ENCODE peak calls at places on chromosomes 4 and X, in nine cellular contexts. One of them, this sample, is unnamed.

GRCh38 chr4:15373363-15373762 is 54.5 kb upstream of the C1QTNF7 start:
- DNase-seq in IMR-90: peak
- DNase-seq in RWPE2: no peak
- DNase-seq in H9: no peak
- DNase-seq in left ventricle myocardium inferior: no peak
- DNase-seq in hepatocyte: no peak
- DNase-seq in cardiac fibroblast: no peak
- DNase-seq in GM20000: no peak
- DNase-seq in GM10248: no peak
- DNase-seq in this sample: no peak

GRCh38 chrX:103063918-103064434 is at the start of gene BEX1:
- DNase-seq in H9: peak
- DNase-seq in hepatocyte: peak
- DNase-seq in cardiac fibroblast: peak
- DNase-seq in GM10248: no peak
- DNase-seq in GM20000: no peak
- DNase-seq in IMR-90: no peak
- DNase-seq in RWPE2: peak
- DNase-seq in left ventricle myocardium inferior: no peak
- DNase-seq in this sample: peak

GRCh38 chr4:147535161-147535560 is 54.3 kb downstream of the EDNRA start:
- DNase-seq in left ventricle myocardium inferior: no peak
- DNase-seq in IMR-90: no peak
- DNase-seq in cardiac fibroblast: no peak
- DNase-seq in RWPE2: no peak
- DNase-seq in hepatocyte: no peak
- DNase-seq in GM10248: no peak
- DNase-seq in GM20000: no peak
- DNase-seq in H9: no peak
- DNase-seq in this sample: no peak

GRCh38 chr4:172998527-172999469 is 169.8 kb upstream of the GALNT7 start:
- DNase-seq in IMR-90: peak
- DNase-seq in H9: no peak
- DNase-seq in cardiac fibroblast: peak
- DNase-seq in left ventricle myocardium inferior: no peak
- DNase-seq in hepatocyte: no peak
- DNase-seq in GM10248: no peak
- DNase-seq in GM20000: no peak
- DNase-seq in RWPE2: no peak
- DNase-seq in this sample: peak

GRCh38 chrX:132127748-132128147 is at the start of gene FRMD7:
- DNase-seq in IMR-90: no peak
- DNase-seq in hepatocyte: no peak
- DNase-seq in GM10248: no peak
- DNase-seq in H9: no peak
- DNase-seq in cardiac fibroblast: peak
- DNase-seq in GM20000: no peak
- DNase-seq in RWPE2: no peak
- DNase-seq in left ventricle myocardium inferior: no peak
- DNase-seq in this sample: no peak

GRCh38 chr4:24010573-24010972 is 120.7 kb upstream of the PPARGC1A start:
- DNase-seq in H9: no peak
- DNase-seq in hepatocyte: no peak
- DNase-seq in GM20000: no peak
- DNase-seq in cardiac fibroblast: no peak
- DNase-seq in RWPE2: no peak
- DNase-seq in IMR-90: no peak
- DNase-seq in GM10248: no peak
- DNase-seq in left ventricle myocardium inferior: no peak
- DNase-seq in this sample: no peak

GRCh38 chrX:2703991-2704369 is 12.9 kb downstream of the CD99 start:
- DNase-seq in cardiac fibroblast: peak
- DNase-seq in IMR-90: no peak
- DNase-seq in left ventricle myocardium inferior: peak
- DNase-seq in GM20000: no peak
- DNase-seq in GM10248: no peak
- DNase-seq in H9: no peak
- DNase-seq in RWPE2: no peak
- DNase-seq in hepatocyte: no peak
- DNase-seq in this sample: peak

GRCh38 chr4:151841107-151841506 is 80.3 kb upstream of the GATB start:
- DNase-seq in IMR-90: no peak
- DNase-seq in H9: no peak
- DNase-seq in GM10248: no peak
- DNase-seq in cardiac fibroblast: no peak
- DNase-seq in hepatocyte: no peak
- DNase-seq in left ventricle myocardium inferior: no peak
- DNase-seq in GM20000: no peak
- DNase-seq in RWPE2: no peak
- DNase-seq in this sample: no peak

GRCh38 chr4:52051615-52052474 is 741 bp downstream of the SPATA18 start:
- DNase-seq in IMR-90: peak
- DNase-seq in GM20000: peak
- DNase-seq in H9: peak
- DNase-seq in hepatocyte: peak
- DNase-seq in GM10248: peak
- DNase-seq in RWPE2: peak
- DNase-seq in cardiac fibroblast: peak
- DNase-seq in left ventricle myocardium inferior: peak
- DNase-seq in this sample: peak

GRCh38 chr4:7127591-7127990 is 59.7 kb upstream of the GRPEL1 start:
- DNase-seq in IMR-90: no peak
- DNase-seq in hepatocyte: no peak
- DNase-seq in GM20000: no peak
- DNase-seq in cardiac fibroblast: no peak
- DNase-seq in GM10248: no peak
- DNase-seq in left ventricle myocardium inferior: no peak
- DNase-seq in RWPE2: no peak
- DNase-seq in H9: no peak
- DNase-seq in this sample: no peak
- TF ChIP-seq CTCF in IMR-90: no peak
- TF ChIP-seq CTCF in hepatocyte: no peak
- TF ChIP-seq CTCF in GM20000: no peak
- TF ChIP-seq CTCF in cardiac fibroblast: no peak
- TF ChIP-seq CTCF in GM10248: no peak
- TF ChIP-seq CTCF in left ventricle myocardium inferior: no peak
- TF ChIP-seq CTCF in RWPE2: no peak
- TF ChIP-seq CTCF in H9: no peak
- TF ChIP-seq CTCF in this sample: no peak

GRCh38 chr4:8862800-8863758 is 8.6 kb downstream of the HMX1 start:
- DNase-seq in H9: no peak
- DNase-seq in hepatocyte: no peak
- DNase-seq in GM20000: no peak
- DNase-seq in cardiac fibroblast: no peak
- DNase-seq in IMR-90: no peak
- DNase-seq in left ventricle myocardium inferior: no peak
- DNase-seq in GM10248: no peak
- DNase-seq in RWPE2: no peak
- DNase-seq in this sample: no peak

GRCh38 chr4:8860096-8860891 is 11.3 kb downstream of the HMX1 start:
- DNase-seq in IMR-90: no peak
- DNase-seq in left ventricle myocardium inferior: no peak
- DNase-seq in RWPE2: no peak
- DNase-seq in GM10248: no peak
- DNase-seq in hepatocyte: no peak
- DNase-seq in cardiac fibroblast: no peak
- DNase-seq in GM20000: no peak
- DNase-seq in H9: no peak
- DNase-seq in this sample: no peak

GRCh38 chr4:8862334-8862733 is 9.3 kb downstream of the HMX1 start:
- DNase-seq in cardiac fibroblast: no peak
- DNase-seq in GM10248: no peak
- DNase-seq in GM20000: no peak
- DNase-seq in RWPE2: no peak
- DNase-seq in H9: no peak
- DNase-seq in IMR-90: no peak
- DNase-seq in hepatocyte: no peak
- DNase-seq in left ventricle myocardium inferior: no peak
- DNase-seq in this sample: no peak

GRCh38 chr4:8860892-8861575 is 10.6 kb downstream of the HMX1 start:
- DNase-seq in H9: peak
- DNase-seq in cardiac fibroblast: no peak
- DNase-seq in GM10248: no peak
- DNase-seq in RWPE2: no peak
- DNase-seq in left ventricle myocardium inferior: no peak
- DNase-seq in GM20000: peak
- DNase-seq in IMR-90: no peak
- DNase-seq in hepatocyte: no peak
- DNase-seq in this sample: no peak

DNA sequence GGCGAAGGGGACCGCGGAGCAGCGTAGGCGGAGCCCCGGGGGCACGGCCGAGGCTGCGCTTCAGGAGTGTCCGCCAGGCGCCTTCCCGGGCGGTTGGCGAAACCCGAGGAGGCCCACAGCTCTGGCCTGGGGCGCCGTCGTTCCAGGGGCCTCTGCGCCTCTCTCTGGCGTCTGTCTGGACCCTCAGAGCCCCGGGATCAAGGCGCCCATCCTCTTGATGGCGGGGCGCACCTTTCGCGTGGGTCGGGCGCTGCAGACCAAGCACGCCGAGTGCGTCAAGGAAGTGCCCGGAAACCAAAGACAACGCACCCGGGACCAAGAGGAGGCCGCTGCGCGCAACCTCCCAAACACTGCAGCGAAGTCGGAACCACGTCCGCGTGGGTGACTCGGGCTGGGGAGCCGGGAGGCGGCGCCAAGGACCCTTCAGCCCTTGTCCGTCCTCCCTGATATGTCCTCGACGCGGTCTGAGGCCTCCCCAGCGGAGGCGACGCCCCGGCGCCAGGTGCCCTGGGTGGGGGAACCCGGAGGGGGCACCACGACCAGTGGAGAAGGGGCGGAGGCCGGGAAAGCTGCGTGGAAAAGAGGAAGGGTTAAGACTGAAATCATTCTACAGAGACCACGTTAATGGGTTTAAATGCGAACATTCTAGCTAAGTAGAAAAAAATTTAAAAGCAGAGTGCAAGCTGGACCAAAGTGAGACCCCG is 9.9 kb downstream of the HMX1 start:
- DNase-seq in H9: peak
- DNase-seq in IMR-90: no peak
- DNase-seq in GM20000: no peak
- DNase-seq in left ventricle myocardium inferior: no peak
- DNase-seq in RWPE2: no peak
- DNase-seq in GM10248: no peak
- DNase-seq in hepatocyte: no peak
- DNase-seq in cardiac fibroblast: no peak
- DNase-seq in this sample: no peak
- TF ChIP-seq CTCF in H9: peak
- TF ChIP-seq CTCF in IMR-90: no peak
- TF ChIP-seq CTCF in GM20000: no peak
- TF ChIP-seq CTCF in left ventricle myocardium inferior: no peak
- TF ChIP-seq CTCF in RWPE2: no peak
- TF ChIP-seq CTCF in GM10248: no peak
- TF ChIP-seq CTCF in hepatocyte: no peak
- TF ChIP-seq CTCF in cardiac fibroblast: no peak
- TF ChIP-seq CTCF in this sample: no peak

GRCh38 chr4:120716346-120716745 is 206.2 kb downstream of the PRDM5 start:
- DNase-seq in left ventricle myocardium inferior: no peak
- DNase-seq in GM20000: no peak
- DNase-seq in IMR-90: no peak
- DNase-seq in hepatocyte: no peak
- DNase-seq in RWPE2: no peak
- DNase-seq in GM10248: no peak
- DNase-seq in H9: no peak
- DNase-seq in cardiac fibroblast: no peak
- DNase-seq in this sample: no peak

GRCh38 chr4:120720354-120720753 is 202.2 kb downstream of the PRDM5 start:
- DNase-seq in IMR-90: no peak
- DNase-seq in H9: no peak
- DNase-seq in left ventricle myocardium inferior: no peak
- DNase-seq in hepatocyte: no peak
- DNase-seq in GM20000: no peak
- DNase-seq in RWPE2: no peak
- DNase-seq in GM10248: no peak
- DNase-seq in cardiac fibroblast: no peak
- DNase-seq in this sample: no peak

GRCh38 chr4:120723105-120723504 is 199.4 kb downstream of the PRDM5 start:
- DNase-seq in cardiac fibroblast: peak
- DNase-seq in IMR-90: no peak
- DNase-seq in RWPE2: no peak
- DNase-seq in GM20000: no peak
- DNase-seq in GM10248: no peak
- DNase-seq in H9: no peak
- DNase-seq in hepatocyte: no peak
- DNase-seq in left ventricle myocardium inferior: no peak
- DNase-seq in this sample: no peak

GRCh38 chr4:120722655-120723054 is 199.9 kb downstream of the PRDM5 start:
- DNase-seq in cardiac fibroblast: no peak
- DNase-seq in GM10248: no peak
- DNase-seq in left ventricle myocardium inferior: no peak
- DNase-seq in H9: no peak
- DNase-seq in IMR-90: no peak
- DNase-seq in GM20000: no peak
- DNase-seq in hepatocyte: no peak
- DNase-seq in RWPE2: no peak
- DNase-seq in this sample: no peak

DNA sequence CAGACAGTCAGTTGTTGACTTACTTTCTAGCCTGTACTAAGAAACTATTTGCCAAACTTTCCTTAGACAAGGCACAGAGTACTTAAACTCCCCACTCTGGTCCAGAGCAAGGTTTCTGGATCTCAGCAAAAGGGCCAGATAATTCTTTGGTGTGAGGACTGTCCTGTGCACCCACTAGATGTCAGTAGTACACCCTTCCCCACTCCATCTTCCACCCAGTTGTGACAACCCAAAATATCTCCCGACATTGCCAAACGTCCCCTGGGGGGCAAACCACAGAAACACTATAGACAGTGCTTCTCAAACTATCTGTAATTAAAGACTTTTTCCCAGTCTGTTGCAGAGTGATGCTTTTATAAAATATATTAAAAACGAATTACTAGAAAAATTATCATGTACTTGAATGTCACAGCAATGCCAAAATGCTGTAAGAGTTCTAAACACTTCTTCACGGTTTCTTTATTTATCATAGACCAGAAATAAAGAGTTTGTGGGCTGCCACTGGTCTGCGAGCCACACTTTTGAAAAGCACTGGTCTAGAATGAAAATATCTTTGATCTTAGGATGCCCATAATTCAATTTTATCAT is 203.5 kb downstream of the PRDM5 start:
- DNase-seq in GM20000: peak
- DNase-seq in left ventricle myocardium inferior: no peak
- DNase-seq in H9: peak
- DNase-seq in hepatocyte: peak
- DNase-seq in cardiac fibroblast: peak
- DNase-seq in GM10248: no peak
- DNase-seq in IMR-90: peak
- DNase-seq in RWPE2: no peak
- DNase-seq in this sample: peak
- TF ChIP-seq CTCF in GM20000: peak
- TF ChIP-seq CTCF in left ventricle myocardium inferior: peak
- TF ChIP-seq CTCF in H9: peak
- TF ChIP-seq CTCF in hepatocyte: peak
- TF ChIP-seq CTCF in cardiac fibroblast: peak
- TF ChIP-seq CTCF in GM10248: peak
- TF ChIP-seq CTCF in IMR-90: peak
- TF ChIP-seq CTCF in RWPE2: peak
- TF ChIP-seq CTCF in this sample: peak

DNA sequence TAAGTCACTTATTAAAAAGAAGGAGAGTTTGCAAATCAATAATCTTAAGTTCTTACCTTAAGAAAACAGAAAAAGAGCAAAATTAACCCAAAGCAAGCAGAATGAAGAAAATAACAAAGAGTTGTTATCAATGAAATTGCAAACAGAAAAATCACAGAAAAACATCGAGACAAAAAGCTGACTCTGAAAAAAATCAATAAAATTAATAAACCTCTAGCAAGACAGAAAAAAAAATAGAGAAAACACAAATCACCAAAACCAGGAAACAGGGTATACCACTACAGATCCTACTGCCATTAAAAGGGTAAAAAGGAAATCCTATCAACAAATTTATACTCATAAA is 17.3 kb upstream of the RBM41 start:
- DNase-seq in hepatocyte: no peak
- DNase-seq in RWPE2: no peak
- DNase-seq in H9: no peak
- DNase-seq in GM10248: no peak
- DNase-seq in GM20000: no peak
- DNase-seq in cardiac fibroblast: no peak
- DNase-seq in left ventricle myocardium inferior: no peak
- DNase-seq in IMR-90: no peak
- DNase-seq in this sample: no peak
- TF ChIP-seq CTCF in hepatocyte: no peak
- TF ChIP-seq CTCF in RWPE2: no peak
- TF ChIP-seq CTCF in H9: no peak
- TF ChIP-seq CTCF in GM10248: no peak
- TF ChIP-seq CTCF in GM20000: no peak
- TF ChIP-seq CTCF in cardiac fibroblast: no peak
- TF ChIP-seq CTCF in left ventricle myocardium inferior: no peak
- TF ChIP-seq CTCF in IMR-90: no peak
- TF ChIP-seq CTCF in this sample: no peak